ENCODE peak calls at places on chromosomes 6 and 20, in nine cellular contexts. E is A549, C is H1, O is tibial nerve, D is endothelial cell of umbilical vein, N is stomach, Z is K562, Q is prostate gland, I is ovary. J is an unnamed sample. For H3K4me1, the result is how much of the 10 kb centered on the place peaks cover.

GRCh38 chr6:45922728-45923351 is 92.8 kb downstream of the CLIC5 start:
- DNase-seq in D (peak), Z (peak), I (peak), Q (peak), O (peak), E (peak), C (peak), N (peak), J (no peak)

GRCh38 chr20:2729251-2729713 is 36.7 kb downstream of the EBF4 start:
- DNase-seq in O (no peak), D (no peak), N (no peak), Z (no peak), I (no peak), E (no peak), Q (no peak), C (no peak), J (no peak)

GRCh38 chr6:158031445-158032353 is 50.0 kb downstream of the SYNJ2 start:
- DNase-seq in I (no peak), E (peak), N (peak), Q (no peak), O (peak), C (no peak), Z (peak), D (peak), J (no peak)

GRCh38 chr6:41824571-41825569 is 37.4 kb downstream of the TOMM6 start:
- DNase-seq in D (peak), Z (no peak), O (no peak), E (peak), C (no peak), Q (no peak), N (no peak), I (no peak), J (no peak)

GRCh38 chr6:46688966-46689335 is 1.3 kb downstream of the TDRD6 start:
- DNase-seq in Z (no peak), D (no peak), O (no peak), E (no peak), C (no peak), I (no peak), Q (no peak), N (no peak), J (no peak)

GRCh38 chr20:32580194-32580593 is 4.9 kb downstream of the NOL4L start:
- DNase-seq in E (no peak), O (no peak), Q (no peak), I (no peak), C (no peak), D (no peak), N (no peak), Z (no peak), J (no peak)

GRCh38 chr6:6960571-6961251 is 147.1 kb upstream of the RREB1 start:
- DNase-seq in D (no peak), Q (no peak), O (no peak), N (no peak), E (no peak), Z (no peak), I (no peak), C (no peak), J (no peak)

GRCh38 chr6:44353336-44353735 is 10.9 kb downstream of the SPATS1 start:
- DNase-seq in C (no peak), Q (peak), O (no peak), E (no peak), I (no peak), D (no peak), Z (no peak), N (no peak), J (no peak)

GRCh38 chr6:97040355-97040860 is 115.9 kb downstream of the KLHL32 start:
- DNase-seq in N (no peak), O (no peak), D (no peak), E (no peak), Z (no peak), C (no peak), I (no peak), Q (no peak), J (no peak)

GRCh38 chr6:142474446-142475289 is 172.9 kb downstream of the ADGRG6 start:
- DNase-seq in D (peak), E (peak), I (peak), O (peak), N (peak), Z (peak), Q (peak), C (peak), J (no peak)

GRCh38 chr6:30707281-30707850 is 9.7 kb downstream of the MDC1 start:
- DNase-seq in D (no peak), Z (no peak), O (no peak), E (peak), N (no peak), I (no peak), Q (no peak), C (no peak), J (no peak)

GRCh38 chr20:23019403-23019802 is 15.7 kb upstream of the SSTR4 start:
- DNase-seq in I (no peak), O (no peak), Z (no peak), C (no peak), D (no peak), N (no peak), Q (no peak), E (peak), J (no peak)

GRCh38 chr20:11467436-11467835 is 450.3 kb upstream of the BTBD3 start:
- DNase-seq in N (no peak), D (no peak), E (no peak), Q (no peak), Z (no peak), I (no peak), C (no peak), O (no peak), J (no peak)

GRCh38 chr20:7703436-7703835 is 236.8 kb downstream of the HAO1 start:
- DNase-seq in D (no peak), O (no peak), Z (no peak), N (no peak), Q (no peak), E (no peak), C (no peak), I (no peak), J (no peak)

GRCh38 chr20:58818585-58819285 is 32.0 kb downstream of the GNAS-AS1 start:
- DNase-seq in Q (no peak), E (no peak), D (no peak), C (no peak), I (no peak), O (no peak), Z (no peak), N (no peak), J (no peak)

GRCh38 chr6:90088009-90088408 is 193.7 kb downstream of the GJA10 start:
- DNase-seq in O (no peak), I (no peak), D (peak), N (no peak), C (no peak), Z (no peak), E (no peak), Q (no peak), J (no peak)

GRCh38 chr6:43097098-43097489 is 21.0 kb downstream of the PTK7 start:
- DNase-seq in E (no peak), O (no peak), N (no peak), I (no peak), Q (no peak), D (no peak), C (no peak), Z (no peak), J (no peak)

GRCh38 chr6:167990016-167990945 is 7.2 kb upstream of the KIF25 start:
- DNase-seq in C (peak), E (no peak), O (no peak), Q (no peak), N (no peak), I (no peak), Z (no peak), D (no peak), J (no peak)

GRCh38 chr6:157198425-157199279 is 124.7 kb downstream of the TMEM242 start:
- DNase-seq in D (no peak), C (no peak), I (no peak), Q (peak), E (no peak), Z (no peak), N (peak), O (peak), J (peak)

GRCh38 chr20:57503035-57503658 is 21.8 kb downstream of the CTCFL start:
- DNase-seq in O (no peak), Z (no peak), I (no peak), Q (no peak), N (no peak), D (no peak), C (no peak), E (no peak), J (no peak)

GRCh38 chr20:49171928-49172327 is 16.2 kb downstream of the STAU1 start:
- DNase-seq in E (no peak), Q (no peak), Z (no peak), D (no peak), N (no peak), I (peak), C (no peak), O (no peak), J (no peak)

GRCh38 chr6:112710710-112711109 is 363.6 kb downstream of the RFPL4B start:
- DNase-seq in N (no peak), D (no peak), I (no peak), O (no peak), C (no peak), Z (no peak), E (no peak), Q (no peak), J (no peak)

GRCh38 chr6:99605074-99605726 is 1.4 kb upstream of the PRDM13 start:
- DNase-seq in C (peak), N (no peak), O (no peak), I (no peak), Q (no peak), D (no peak), Z (no peak), E (no peak), J (no peak)

GRCh38 chr6:40755046-40755681 is 168.0 kb upstream of the LRFN2 start:
- DNase-seq in E (no peak), C (no peak), O (no peak), N (no peak), Q (no peak), D (no peak), Z (no peak), I (peak), J (no peak)

GRCh38 chr6:156600678-156601077 is 176.5 kb upstream of the ARID1B start:
- DNase-seq in D (no peak), Z (no peak), Q (no peak), O (no peak), I (no peak), C (no peak), E (no peak), N (no peak), J (no peak)

GRCh38 chr20:15759546-15760216 is 813.6 kb downstream of the KIF16B start:
- DNase-seq in D (peak), N (no peak), I (no peak), E (peak), O (no peak), C (no peak), Q (no peak), Z (no peak), J (no peak)

GRCh38 chr20:7722564-7722963 is 217.7 kb downstream of the HAO1 start:
- DNase-seq in I (no peak), Q (no peak), D (peak), E (no peak), N (no peak), C (no peak), O (no peak), Z (no peak), J (no peak)

GRCh38 chr6:32181890-32182529 is 2.0 kb downstream of the AGER start:
- DNase-seq in Z (peak), D (no peak), E (no peak), N (no peak), Q (no peak), C (no peak), O (no peak), I (no peak), J (no peak)

GRCh38 chr6:32182617-32183016 is 1.4 kb downstream of the AGER start:
- DNase-seq in C (no peak), O (no peak), Z (no peak), N (no peak), E (no peak), Q (no peak), I (no peak), D (no peak), J (no peak)

GRCh38 chr6:32183030-32183429 is 1.0 kb downstream of the AGER start:
- DNase-seq in I (no peak), Q (no peak), C (no peak), E (no peak), N (no peak), Z (no peak), D (no peak), O (no peak), J (no peak)

GRCh38 chr6:32183483-32184083 is 470 bp downstream of the AGER start:
- DNase-seq in E (no peak), Q (no peak), C (no peak), Z (no peak), O (no peak), I (no peak), D (no peak), N (no peak), J (no peak)

DNA sequence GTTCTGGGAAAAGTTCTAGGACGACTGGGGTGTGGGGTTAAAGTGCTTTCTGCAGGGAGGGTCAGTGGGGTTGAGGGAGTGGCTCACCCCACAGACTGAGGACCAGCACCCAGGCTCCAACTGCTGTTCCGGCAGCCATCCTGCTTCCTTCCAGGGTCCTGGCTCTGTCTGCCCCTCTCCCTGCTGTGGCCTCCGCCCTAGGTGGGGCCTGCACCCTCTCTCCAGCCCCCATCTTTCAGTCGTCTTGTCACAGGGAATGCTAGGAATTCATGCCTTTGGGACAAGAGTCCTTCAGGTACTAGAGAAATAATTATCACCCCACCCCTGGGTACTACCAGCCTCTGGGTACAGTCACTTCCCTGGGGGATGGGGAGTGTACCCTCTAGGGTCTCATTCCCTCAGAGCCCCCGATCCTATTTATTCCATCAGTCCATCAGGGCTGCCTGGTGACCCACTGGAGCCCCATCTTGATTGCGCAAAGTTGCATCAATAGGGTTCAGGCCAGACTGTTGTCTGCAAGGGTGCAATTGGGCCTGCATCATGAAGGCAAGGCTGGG is at the start of gene AGER:
- DNase-seq in C (no peak), N (no peak), E (no peak), Z (no peak), I (no peak), D (no peak), Q (no peak), O (no peak), J (no peak)
- TF ChIP-seq POLR2A in C (no peak), N (no peak), E (no peak), Z (peak), I (no peak), D (no peak), Q (no peak), O (no peak), J (no peak)

GRCh38 chr6:11296449-11297375 is 64.2 kb upstream of the NEDD9 start:
- DNase-seq in D (no peak), Q (no peak), C (no peak), N (no peak), Z (no peak), E (no peak), O (no peak), I (no peak), J (no peak)
- H3K4me1 ChIP-seq in D (under half), Q (under half), C (under half), N (under half), Z (under half), E (under half), O (under half), I (under half), J (under half)

DNA sequence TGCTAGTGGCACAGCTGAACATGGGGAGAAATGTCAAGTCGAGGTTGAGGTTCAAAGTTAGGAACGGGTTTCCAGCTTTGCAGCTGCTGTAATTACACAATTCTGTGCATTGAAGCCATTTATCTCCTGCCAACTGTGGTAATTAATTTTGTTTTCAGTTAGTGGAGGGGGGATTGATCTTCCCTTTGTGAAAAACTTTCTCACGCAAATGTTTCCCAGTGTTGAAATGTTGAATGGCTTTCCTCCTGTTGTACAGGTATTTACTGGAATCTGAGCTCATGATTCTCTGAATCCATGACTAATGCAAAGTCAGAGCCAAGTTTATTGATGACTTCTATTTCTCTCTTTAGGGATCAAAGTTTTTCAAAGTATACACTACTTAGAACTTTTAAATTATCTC is 198.4 kb upstream of the SLC35B3 start:
- DNase-seq in O (no peak), C (no peak), N (no peak), D (no peak), I (no peak), Q (no peak), E (no peak), Z (no peak), J (no peak)
- H3K27ac ChIP-seq in O (no peak), C (no peak), N (no peak), D (no peak), I (no peak), Q (no peak), E (no peak), Z (no peak), J (no peak)

DNA sequence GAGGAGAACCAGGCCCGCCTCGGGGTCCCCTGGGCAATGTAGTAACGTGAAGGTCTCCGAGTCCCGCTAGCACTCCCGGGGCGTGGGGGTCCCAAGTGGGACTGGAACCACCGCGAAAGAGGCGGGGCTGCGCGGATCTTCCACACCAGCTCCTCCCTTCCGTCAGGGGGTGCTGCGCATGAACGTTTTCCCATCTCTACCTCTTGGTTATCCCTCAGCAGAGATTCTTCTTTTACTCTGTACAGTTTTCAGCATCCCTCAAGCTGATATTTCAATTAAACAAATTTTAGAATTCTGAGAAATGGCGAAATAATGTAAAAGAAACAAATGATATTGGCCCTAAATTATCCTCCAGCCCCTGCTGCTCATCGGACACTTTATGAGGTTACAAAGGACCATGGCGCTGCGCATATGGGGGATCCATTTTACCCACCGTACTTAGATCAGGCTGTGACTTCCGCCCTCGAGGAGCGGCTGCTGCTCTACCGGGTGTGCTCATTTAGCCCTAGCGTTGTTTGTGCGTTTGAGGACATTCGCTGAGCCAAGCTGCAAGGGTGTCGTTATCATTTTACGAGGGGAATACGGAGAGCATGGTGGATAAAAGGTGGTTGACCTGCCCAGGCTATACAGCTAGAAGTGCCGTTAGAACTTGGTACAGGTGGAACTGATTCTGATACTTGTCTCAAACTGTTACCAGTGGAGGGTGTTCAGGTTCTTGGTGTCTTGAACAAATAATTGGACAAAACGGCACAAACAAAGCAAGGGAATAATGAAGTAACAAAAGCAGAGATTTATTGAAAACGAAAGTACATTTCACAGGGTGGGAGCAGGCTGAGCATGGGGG is 75.2 kb upstream of the CHD6 start:
- DNase-seq in N (peak), E (peak), Q (peak), D (peak), C (peak), I (peak), O (peak), Z (peak), J (peak)
- TF ChIP-seq POLR2A in N (no peak), E (peak), Q (peak), D (no peak), C (no peak), I (peak), O (peak), Z (peak), J (no peak)

DNA sequence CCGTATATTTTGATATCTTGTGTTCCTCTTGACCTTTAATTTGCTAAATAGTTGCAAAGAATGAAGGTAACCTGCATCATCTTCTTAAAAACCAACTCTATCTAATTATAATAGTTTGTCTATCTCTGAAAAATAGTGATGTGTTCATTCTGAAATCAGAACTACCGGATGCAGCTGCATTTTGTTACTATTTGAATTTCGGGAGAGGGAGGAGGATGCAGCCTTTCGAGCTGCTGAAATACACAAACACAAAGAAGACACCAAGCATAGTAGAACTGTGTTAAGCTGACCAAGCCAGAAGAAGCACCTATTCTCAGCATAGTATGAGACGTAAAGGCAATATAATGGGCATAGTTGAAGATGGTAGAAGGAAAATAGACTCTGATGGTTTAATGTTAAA is 33.1 kb downstream of the PTPN1 start:
- DNase-seq in N (no peak), D (no peak), E (no peak), C (no peak), Q (no peak), Z (no peak), O (no peak), I (no peak), J (no peak)
- H3K4me1 ChIP-seq in N (under half), D (under half), E (under half), C (under half), Q (under half), Z (under half), O (under half), I (under half), J (under half)

DNA sequence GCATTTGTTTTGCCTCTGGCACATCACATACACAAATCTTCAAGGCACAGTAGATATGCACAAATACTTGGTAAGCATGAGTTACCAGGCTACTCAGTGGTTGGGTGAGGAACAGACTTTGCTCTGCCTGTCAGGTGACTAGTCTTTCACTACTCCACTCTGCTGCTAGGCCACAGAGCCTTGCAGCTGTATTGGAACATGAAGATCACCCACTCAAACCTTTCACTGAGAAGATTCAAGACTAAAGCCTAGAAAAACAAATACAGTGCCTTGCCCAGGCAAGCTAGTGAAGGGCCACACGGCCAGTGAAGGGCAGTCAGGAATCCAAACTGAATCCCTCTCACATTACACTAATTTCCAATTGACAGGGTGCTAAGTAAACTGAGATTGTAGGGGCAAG is 47.0 kb downstream of the DTNBP1 start:
- DNase-seq in O (no peak), C (no peak), D (no peak), E (no peak), N (no peak), I (no peak), Z (no peak), Q (no peak), J (no peak)
- H3K27ac ChIP-seq in O (no peak), C (no peak), D (no peak), E (no peak), N (no peak), I (no peak), Z (no peak), Q (no peak), J (no peak)

GRCh38 chr20:60473240-60473639 is 515.0 kb downstream of the CDH26 start:
- DNase-seq in C (no peak), Z (no peak), N (no peak), D (no peak), O (no peak), E (no peak), Q (no peak), I (no peak), J (no peak)
- TF ChIP-seq POLR2A in C (no peak), Z (no peak), N (no peak), D (no peak), O (no peak), E (no peak), Q (no peak), I (no peak), J (no peak)

J was measured in breast epithelium.